ENCODE peak calls at places on chromosomes 1 and 21, in four cellular contexts. W is HFF-Myc; Z is osteocyte; H is CD8-positive, alpha-beta T cell. D is an unnamed sample.

GRCh38 chr1:201676061-201676644 is 137.2 kb downstream of the NAV1 start:
- DNase-seq in W (no peak), H (no peak), Z (no peak), D (no peak)

GRCh38 chr1:210464519-210465039 is 135.9 kb downstream of the HHAT start:
- DNase-seq in H (no peak), Z (no peak), W (no peak), D (no peak)

GRCh38 chr1:117231748-117232373 is 21.1 kb upstream of the VTCN1 start:
- DNase-seq in W (no peak), H (no peak), Z (no peak), D (no peak)

GRCh38 chr1:19505694-19506457 is 20.5 kb upstream of the CAPZB start:
- DNase-seq in Z (no peak), W (no peak), H (no peak), D (peak; percentile 82)

GRCh38 chr1:38455829-38456563 is 403.6 kb downstream of the RRAGC start:
- DNase-seq in Z (peak; percentile 62), W (no peak), H (no peak), D (no peak)

GRCh38 chr21:45821315-45822001 is 160.1 kb upstream of the COL6A1 start:
- DNase-seq in H (no peak), W (no peak), Z (peak; percentile 63), D (peak; percentile 38)

GRCh38 chr1:111904478-111905218 is 84.8 kb downstream of the KCND3 start:
- DNase-seq in Z (no peak), W (no peak), H (no peak), D (no peak)

GRCh38 chr1:5522605-5523145 is 469.6 kb downstream of the NPHP4 start:
- DNase-seq in H (no peak), W (no peak), Z (peak; percentile 44), D (no peak)

GRCh38 chr1:188170446-188170845 is 1341.7 kb downstream of the PLA2G4A start:
- DNase-seq in W (no peak), H (no peak), Z (no peak), D (no peak)

GRCh38 chr1:28417441-28418277 is 48.1 kb downstream of the PHACTR4 start:
- DNase-seq in Z (no peak), H (no peak), W (no peak), D (no peak)

GRCh38 chr1:26315874-26316850 is 1.6 kb upstream of the CD52 start:
- DNase-seq in Z (no peak), H (no peak), W (no peak), D (peak; percentile 17)

GRCh38 chr1:100581096-100581705 is 43.3 kb downstream of the GPR88 start:
- DNase-seq in Z (no peak), W (no peak), H (no peak), D (no peak)

GRCh38 chr21:32233055-32233546 is 45.7 kb downstream of the MIS18A start:
- DNase-seq in W (no peak), H (no peak), Z (no peak), D (no peak)

GRCh38 chr1:225754940-225755635 is 22.5 kb upstream of the SRP9 start:
- DNase-seq in Z (no peak), H (no peak), W (peak; percentile 91), D (no peak)

GRCh38 chr1:169368406-169368769 is 393 bp downstream of the BLZF1 start:
- DNase-seq in H (peak; percentile 53), Z (no peak), W (no peak), D (no peak)

GRCh38 chr1:23369335-23370013 is at the start of gene ZNF436:
- DNase-seq in W (no peak), H (peak; percentile 52), Z (peak; percentile 89), D (no peak)

GRCh38 chr1:15719721-15720120 is 16.3 kb upstream of the SLC25A34 start:
- DNase-seq in W (no peak), Z (no peak), H (no peak), D (no peak)

GRCh38 chr1:75768021-75768420 is 18.0 kb upstream of the RABGGTB start:
- DNase-seq in H (no peak), Z (no peak), W (no peak), D (no peak)

GRCh38 chr1:52366517-52366827 is 467 bp upstream of the CC2D1B start:
- DNase-seq in W (no peak), Z (no peak), H (no peak), D (no peak)
- TF ChIP-seq CTCF in W (no peak), Z (no peak), H (no peak), D (no peak)

GRCh38 chr1:160375788-160376524 is 9.1 kb downstream of the NHLH1 start:
- DNase-seq in H (peak; percentile 48), W (no peak), Z (peak; percentile 46), D (no peak)

GRCh38 chr1:160374291-160374690 is 7.4 kb downstream of the NHLH1 start:
- DNase-seq in W (no peak), Z (peak; percentile 30), H (peak; percentile 32), D (no peak)

GRCh38 chr1:160377585-160378206 is 10.8 kb downstream of the NHLH1 start:
- DNase-seq in W (no peak), Z (peak; percentile 51), H (peak; percentile 13), D (no peak)

GRCh38 chr1:160374701-160375443 is 8.0 kb downstream of the NHLH1 start:
- DNase-seq in Z (peak; percentile 70), W (no peak), H (peak; percentile 37), D (no peak)

DNA sequence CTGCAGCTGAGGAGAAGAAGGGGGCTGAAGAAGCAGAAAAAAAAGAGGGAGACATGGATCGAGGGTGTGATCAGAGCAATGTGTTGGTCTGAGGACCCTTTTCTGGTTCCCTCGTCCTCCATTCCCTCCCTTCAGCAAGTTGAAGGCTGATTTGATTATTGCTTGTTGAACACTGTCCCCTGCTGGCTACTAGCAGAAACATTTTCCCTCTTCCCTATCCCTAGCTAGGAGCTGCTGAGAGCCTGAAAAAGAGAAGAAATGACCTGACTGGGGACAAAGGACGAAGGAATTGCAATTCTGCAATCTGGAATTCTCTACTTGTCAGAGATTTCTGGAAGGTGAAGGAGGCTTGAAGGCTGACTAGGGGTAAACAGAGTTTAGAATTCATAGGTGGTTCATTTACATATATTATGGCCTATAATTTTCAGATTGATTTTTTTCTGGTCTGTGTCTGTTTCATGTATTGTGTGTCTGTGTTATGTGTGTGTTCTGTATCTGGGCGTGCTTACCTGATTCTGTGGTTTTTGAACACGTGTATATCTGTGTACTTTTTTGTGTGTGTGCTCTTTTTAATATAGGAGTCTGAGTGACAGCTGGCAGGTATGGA is 9.8 kb downstream of the NHLH1 start:
- DNase-seq in Z (peak; percentile 32), H (peak; percentile 53), W (peak; percentile 39), D (no peak)
- TF ChIP-seq CTCF in Z (peak; percentile 80), H (peak; percentile 65), W (peak; percentile 90), D (peak; percentile 96)

GRCh38 chr1:164912290-164912689 is 353.3 kb downstream of the PBX1 start:
- DNase-seq in W (no peak), H (no peak), Z (no peak), D (no peak)

DNA sequence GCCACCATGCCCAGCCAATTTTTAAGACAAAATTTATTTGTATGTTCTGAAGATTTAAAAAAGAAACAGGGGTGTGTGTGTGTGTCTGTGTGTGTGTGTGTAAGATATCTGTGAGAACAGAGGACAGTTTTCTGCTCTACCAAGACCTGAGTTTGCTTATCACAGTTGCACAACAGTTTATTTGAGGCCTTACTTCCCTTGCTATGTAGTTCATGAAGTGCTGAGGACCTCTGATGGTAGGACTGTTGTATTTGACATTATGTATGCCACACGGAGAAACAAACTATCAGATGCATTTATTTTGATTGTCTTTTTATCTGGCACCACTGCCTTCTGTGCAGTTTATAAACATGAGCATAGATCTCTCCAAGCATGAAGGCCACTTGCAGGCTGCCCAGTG is 355.2 kb downstream of the PBX1 start:
- DNase-seq in H (no peak), Z (no peak), W (peak; percentile 5), D (no peak)
- TF ChIP-seq CTCF in H (no peak), Z (peak; percentile 27), W (peak; percentile 14), D (no peak)

DNA sequence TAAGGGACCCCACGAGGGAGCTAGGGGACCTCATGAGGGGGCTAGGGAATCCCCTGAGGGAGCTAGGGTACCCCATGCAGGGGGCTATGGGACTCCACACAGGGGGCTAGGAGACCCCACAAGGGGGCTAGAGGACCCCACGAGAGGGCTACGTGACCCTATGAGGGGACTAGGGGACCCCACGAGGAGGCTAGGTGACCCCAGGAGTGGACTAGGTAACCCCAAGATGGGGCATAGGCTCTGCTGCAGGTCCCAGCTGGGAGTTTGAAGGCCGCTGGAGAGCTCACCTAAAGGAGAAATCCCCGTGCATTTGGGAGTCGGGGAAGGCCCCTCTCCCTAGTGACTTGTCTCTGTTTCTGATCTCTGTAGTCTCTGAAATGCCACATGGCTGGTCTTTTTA is 50.0 kb upstream of the DMRTB1 start:
- DNase-seq in Z (peak; percentile 56), W (no peak), H (no peak), D (no peak)
- TF ChIP-seq CTCF in Z (no peak), W (no peak), H (no peak), D (no peak)

D was measured in CD14-positive monocyte.